ENCODE peak calls at places on chromosome 15, in seven cellular contexts. B is dorsolateral prefrontal cortex; I is activated T-helper 1 cell treated with anti-CD3 and anti-CD28 coated beads, Interleukin-2, amount 50 U/mL, for 16 hours; P is fibroblast of pulmonary artery; H is stimulated activated CD8-positive, alpha-beta memory T cell treated with anti-CD3 and anti-CD28 coated beads, Interleukin-4, amount 100 ng/mL, for 4 hours; A is activated T-cell treated with anti-CD3 and anti-CD28 coated beads for 1 hour; Q is HTR-8/SVneo. U is an unnamed sample.

GRCh38 chr15:49953421-49953820 is 165.6 kb downstream of the ATP8B4 start:
- DNase-seq in B (no peak), I (no peak), Q (no peak), H (no peak), A (no peak), P (no peak), U (no peak)

GRCh38 chr15:93771429-93772020 is 459.8 kb upstream of the MCTP2 start:
- DNase-seq in B (no peak), I (no peak), A (no peak), P (no peak), H (no peak), Q (no peak), U (no peak)

GRCh38 chr15:40093224-40093842 is 15.3 kb downstream of the BMF start:
- DNase-seq in Q (no peak), H (no peak), B (no peak), I (no peak), P (no peak), A (no peak), U (no peak)

GRCh38 chr15:82108489-82109078 is 62.8 kb upstream of the MEX3B start:
- DNase-seq in Q (peak), A (peak), I (peak), H (peak), B (no peak), P (peak), U (peak)

GRCh38 chr15:38631126-38632075 is 66.8 kb upstream of the RASGRP1 start:
- DNase-seq in P (no peak), A (no peak), I (no peak), H (no peak), Q (no peak), B (no peak), U (no peak)

GRCh38 chr15:23073890-23074631 is 34.7 kb upstream of the TUBGCP5 start:
- DNase-seq in B (no peak), Q (no peak), P (no peak), I (no peak), A (no peak), H (no peak), U (no peak)

GRCh38 chr15:66288093-66288492 is 5.3 kb upstream of the DIS3L start:
- DNase-seq in P (no peak), Q (no peak), B (no peak), H (no peak), I (no peak), A (no peak), U (no peak)

GRCh38 chr15:69713726-69714559 is 261.3 kb downstream of the RPLP1 start:
- DNase-seq in P (no peak), B (no peak), Q (no peak), A (peak), H (peak), I (peak), U (peak)

GRCh38 chr15:68578175-68578959 is 426 bp upstream of the CORO2B start:
- DNase-seq in I (no peak), A (no peak), B (peak), H (no peak), P (peak), Q (peak), U (no peak)

GRCh38 chr15:74245342-74245931 is 9.3 kb downstream of the CCDC33 start:
- DNase-seq in Q (no peak), P (no peak), H (no peak), B (peak), A (no peak), I (no peak), U (no peak)

GRCh38 chr15:36925671-36926421 is 174.5 kb downstream of the MEIS2 start:
- DNase-seq in Q (no peak), I (no peak), P (no peak), B (no peak), H (no peak), A (no peak), U (no peak)

GRCh38 chr15:61099030-61099800 is 129.9 kb downstream of the RORA start:
- DNase-seq in H (no peak), A (no peak), I (no peak), P (no peak), Q (peak), B (no peak), U (no peak)

GRCh38 chr15:48419896-48420295 is 88.7 kb downstream of the DUT start:
- DNase-seq in H (no peak), I (no peak), A (no peak), B (no peak), P (no peak), Q (no peak), U (no peak)

GRCh38 chr15:19987389-19988048 is 554.1 kb downstream of the GOLGA6L6 start:
- DNase-seq in B (no peak), I (no peak), Q (no peak), H (no peak), P (no peak), A (no peak), U (no peak)

GRCh38 chr15:88382482-88382983 is 84.7 kb downstream of the MRPL46 start:
- DNase-seq in B (no peak), I (no peak), A (no peak), P (no peak), H (no peak), Q (no peak), U (no peak)

GRCh38 chr15:75161788-75162414 is 39.8 kb upstream of the C15orf39 start:
- DNase-seq in P (peak), Q (no peak), A (no peak), I (no peak), B (no peak), H (no peak), U (no peak)